ENCODE peak calls at places on chromosomes 6 and 20, in nine cellular contexts. J is pancreas; F is cardiac fibroblast; V is CD8-positive, alpha-beta T cell; O is fibroblast of lung; E is astrocyte of the cerebellum; Y is right atrium auricular region; U is fibroblast of mammary gland; R is thyroid gland. L is an unnamed sample.

GRCh38 chr6:34919651-34920050 is 30.6 kb downstream of the ANKS1A start:
- DNase-seq in J (no peak), F (peak; percentile 74), V (no peak), O (peak; percentile 36), E (no peak), Y (no peak), U (peak; percentile 58), R (no peak), L (no peak)

GRCh38 chr6:127102299-127102698 is 16.2 kb upstream of the RSPO3 start:
- DNase-seq in J (no peak), F (peak; percentile 70), V (no peak), O (peak; percentile 85), E (no peak), Y (no peak), U (peak; percentile 98), R (no peak), L (peak; percentile 75)

GRCh38 chr20:34703573-34704176 is 469 bp upstream of the TP53INP2 start:
- DNase-seq in J (no peak), F (peak; percentile 44), V (no peak), O (peak; percentile 22), E (no peak), Y (no peak), U (peak; percentile 19), R (peak; percentile 39), L (peak; percentile 70)

GRCh38 chr6:3351105-3351676 is 92.4 kb downstream of the PSMG4 start:
- DNase-seq in J (no peak), F (no peak), V (no peak), O (peak; percentile 60), E (no peak), Y (no peak), U (peak; percentile 57), R (peak; percentile 35), L (no peak)

GRCh38 chr6:107108201-107108890 is 7.0 kb downstream of the BEND3 start:
- DNase-seq in J (no peak), F (no peak), V (no peak), O (peak; percentile 75), E (no peak), Y (no peak), U (no peak), R (no peak), L (peak; percentile 22)

GRCh38 chr6:149888659-149889058 is 9.3 kb downstream of the RAET1E start:
- DNase-seq in J (no peak), F (no peak), V (no peak), O (peak; percentile 35), E (no peak), Y (peak; percentile 52), U (peak; percentile 67), R (peak; percentile 47), L (peak; percentile 38)

GRCh38 chr20:24164360-24164759 is 175.8 kb upstream of the GGTLC1 start:
- DNase-seq in J (no peak), F (peak; percentile 20), V (no peak), O (no peak), E (no peak), Y (no peak), U (no peak), R (no peak), L (peak; percentile 36)

GRCh38 chr20:12875510-12875909 is 133.3 kb upstream of the SPTLC3 start:
- DNase-seq in J (no peak), F (no peak), V (no peak), O (no peak), E (no peak), Y (no peak), U (no peak), R (no peak), L (no peak)

GRCh38 chr6:165920896-165921671 is 246.6 kb downstream of the TBXT start:
- DNase-seq in J (no peak), F (peak; percentile 31), V (no peak), O (peak; percentile 10), E (no peak), Y (no peak), U (peak; percentile 1), R (no peak), L (no peak)

GRCh38 chr6:118812972-118813371 is 81.0 kb upstream of the ASF1A start:
- DNase-seq in J (no peak), F (no peak), V (no peak), O (peak; percentile 52), E (no peak), Y (no peak), U (peak; percentile 49), R (no peak), L (peak; percentile 24)

GRCh38 chr20:31862157-31862470 is 8.2 kb downstream of the DUSP15 start:
- DNase-seq in J (no peak), F (no peak), V (no peak), O (no peak), E (no peak), Y (no peak), U (no peak), R (no peak), L (no peak)

GRCh38 chr6:146650799-146651481 is 52.2 kb downstream of the ADGB start:
- DNase-seq in J (no peak), F (no peak), V (no peak), O (no peak), E (no peak), Y (no peak), U (no peak), R (no peak), L (peak; percentile 13)

GRCh38 chr6:83511901-83512681 is at the start of gene PRSS35:
- DNase-seq in J (peak; percentile 76), F (peak; percentile 59), V (peak; percentile 1), O (peak; percentile 55), E (no peak), Y (peak; percentile 62), U (peak; percentile 41), R (peak; percentile 51), L (peak; percentile 80)

DNA sequence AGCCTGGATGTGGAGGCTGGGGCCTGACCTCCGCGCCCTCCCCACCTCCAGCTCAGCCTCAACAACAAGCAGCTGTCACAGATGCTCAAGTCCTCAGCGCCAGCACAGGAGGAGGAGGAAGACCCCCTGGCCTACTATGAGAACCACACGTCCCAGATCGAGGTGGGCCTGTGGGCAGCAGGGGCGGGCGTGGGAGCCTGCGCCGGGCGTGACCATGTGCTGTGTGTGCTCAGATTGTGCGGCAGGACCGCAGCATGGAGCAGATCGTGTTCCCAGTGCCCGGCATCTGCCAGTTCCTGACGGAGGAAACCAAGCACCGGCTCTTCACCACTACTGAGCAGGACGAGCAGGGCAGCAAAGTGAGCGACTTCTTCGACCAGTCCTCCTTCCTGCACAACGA is 23.5 kb downstream of the UQCC2 start:
- DNase-seq in J (peak; percentile 46), F (no peak), V (no peak), O (no peak), E (no peak), Y (no peak), U (no peak), R (no peak), L (no peak)
- H3K4me3 ChIP-seq in J (no peak overlapping the region), F (no peak overlapping the region), V (no peak overlapping the region), O (no peak overlapping the region), E (no peak overlapping the region), Y (no peak overlapping the region), U (no peak overlapping the region), R (no peak overlapping the region), L (no peak overlapping the region)

GRCh38 chr20:36465109-36466080 is 75.9 kb upstream of the MYL9 start:
- DNase-seq in J (no peak), F (peak; percentile 57), V (peak; percentile 35), O (peak; percentile 89), E (peak; percentile 63), Y (peak; percentile 86), U (peak; percentile 94), R (no peak), L (peak; percentile 82)

GRCh38 chr20:36468149-36469000 is 72.9 kb upstream of the MYL9 start:
- DNase-seq in J (peak; percentile 67), F (no peak), V (no peak), O (peak; percentile 38), E (no peak), Y (no peak), U (no peak), R (peak; percentile 21), L (no peak)

GRCh38 chr20:36463212-36464061 is 77.9 kb upstream of the MYL9 start:
- DNase-seq in J (no peak), F (no peak), V (no peak), O (no peak), E (no peak), Y (no peak), U (no peak), R (no peak), L (peak; percentile 42)

GRCh38 chr20:36467076-36467999 is 74.0 kb upstream of the MYL9 start:
- DNase-seq in J (peak; percentile 90), F (peak; percentile 32), V (peak; percentile 51), O (peak; percentile 45), E (no peak), Y (peak; percentile 76), U (peak; percentile 84), R (peak; percentile 70), L (peak; percentile 40)

DNA sequence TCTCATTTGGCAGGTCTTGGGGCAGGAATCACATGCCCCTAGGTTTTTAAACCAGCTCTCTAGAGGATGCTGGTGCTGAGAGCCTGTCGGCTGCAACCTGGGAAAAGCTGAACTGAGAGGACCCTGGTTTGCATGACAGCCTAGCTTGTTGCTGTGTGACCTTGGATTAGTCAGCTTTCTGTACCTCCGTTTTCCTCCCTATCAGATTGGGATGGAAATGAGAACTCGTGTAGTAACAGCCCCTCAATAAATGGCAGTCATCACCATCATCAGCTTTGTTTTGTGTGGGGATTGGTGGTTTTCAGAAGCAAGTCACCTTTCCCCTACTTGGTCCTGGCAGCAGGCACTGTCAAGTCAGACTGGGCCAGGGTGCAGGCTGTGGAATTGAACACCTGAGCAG is 75.2 kb upstream of the MYL9 start:
- DNase-seq in J (no peak), F (no peak), V (no peak), O (no peak), E (no peak), Y (no peak), U (no peak), R (no peak), L (no peak)
- H3K4me3 ChIP-seq in J (no peak overlapping the region), F (no peak overlapping the region), V (no peak overlapping the region), O (no peak overlapping the region), E (no peak overlapping the region), Y (no peak overlapping the region), U (no peak overlapping the region), R (no peak overlapping the region), L (no peak overlapping the region)

DNA sequence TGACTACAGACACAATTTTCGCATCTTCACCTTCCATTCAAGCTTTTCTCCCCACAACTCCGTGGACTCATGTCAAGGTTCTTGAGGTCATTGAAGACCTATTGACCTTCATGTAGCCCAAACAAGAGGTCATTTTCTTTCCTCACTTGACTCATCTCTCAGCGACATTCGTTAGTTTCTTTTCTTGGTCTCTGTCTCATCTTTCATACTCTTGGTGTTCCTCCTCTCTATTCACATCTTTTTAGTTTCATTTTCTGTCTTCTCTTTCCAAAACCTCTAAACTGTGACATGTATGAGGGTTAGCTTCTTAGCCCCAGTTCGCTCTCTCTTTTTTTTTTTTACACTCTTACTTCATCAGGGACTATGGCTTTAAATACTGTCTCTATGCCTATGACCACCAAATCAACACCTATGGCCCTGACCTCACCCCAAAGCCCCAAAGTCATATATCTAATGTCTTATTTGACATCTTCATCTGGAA is 128.6 kb upstream of the BACH2 start:
- DNase-seq in J (no peak), F (no peak), V (no peak), O (no peak), E (no peak), Y (no peak), U (no peak), R (no peak), L (no peak)
- H3K4me3 ChIP-seq in J (no peak overlapping the region), F (no peak overlapping the region), V (peak overlapping the region; percentile 42), O (no peak overlapping the region), E (no peak overlapping the region), Y (no peak overlapping the region), U (no peak overlapping the region), R (no peak overlapping the region), L (no peak overlapping the region)

GRCh38 chr20:49594929-49595311 is 27.0 kb upstream of the PTGIS start:
- DNase-seq in J (no peak), F (no peak), V (no peak), O (no peak), E (no peak), Y (no peak), U (no peak), R (no peak), L (no peak)
- H3K4me3 ChIP-seq in J (no peak overlapping the region), F (no peak overlapping the region), V (no peak overlapping the region), O (no peak overlapping the region), E (no peak overlapping the region), Y (no peak overlapping the region), U (no peak overlapping the region), R (no peak overlapping the region), L (no peak overlapping the region)